ENCODE peak calls at places on chromosomes 12 and 14, in nine cellular contexts. T is bronchial epithelial cell; F is stimulated activated naive B cell treated with anti-CD40 and anti-IgM and Interleukin-4, amounts not matched to agents 10 μg/mL and 1 μg/mL and 100 μg/mL, for 72 hours; H is GOT3; B is CD4-positive, CD25-positive, alpha-beta regulatory T cell; E is T-cell; K is effector CD4-positive, alpha-beta T cell; D is activated naive CD8-positive, alpha-beta T cell treated with anti-CD3 and anti-CD28 coated beads for 36 hours; A is ELR. Q is an unnamed sample.

GRCh38 chr12:46777587-46777986 is 48.2 kb downstream of the SLC38A4 start:
- DNase-seq in T (peak; percentile 44), F (no peak), H (no peak), B (no peak), E (no peak), K (no peak), D (no peak), A (no peak), Q (no peak)

GRCh38 chr14:42140001-42140400 is 533.3 kb downstream of the LRFN5 start:
- DNase-seq in T (peak; percentile 27), F (no peak), H (no peak), B (no peak), E (no peak), K (no peak), D (no peak), A (peak; percentile 50), Q (no peak)

GRCh38 chr14:89926709-89927108 is 27.8 kb downstream of the EFCAB11 start:
- DNase-seq in T (peak; percentile 72), F (no peak), H (no peak), B (no peak), E (no peak), K (no peak), D (no peak), A (peak; percentile 43), Q (no peak)

GRCh38 chr14:55245657-55246268 is 25.5 kb upstream of the FBXO34 start:
- DNase-seq in T (peak; percentile 52), F (no peak), H (no peak), B (peak; percentile 65), E (peak; percentile 3), K (peak; percentile 24), D (no peak), A (peak; percentile 52), Q (no peak)

GRCh38 chr12:59652098-59652497 is 56.3 kb downstream of the SLC16A7 start:
- DNase-seq in T (no peak), F (no peak), H (no peak), B (no peak), E (no peak), K (no peak), D (no peak), A (no peak), Q (no peak)

GRCh38 chr12:89991807-89992206 is 283.2 kb upstream of the ATP2B1 start:
- DNase-seq in T (no peak), F (no peak), H (no peak), B (no peak), E (no peak), K (no peak), D (no peak), A (no peak), Q (no peak)

GRCh38 chr14:104322531-104323466 is 184.4 kb downstream of the KIF26A start:
- DNase-seq in T (no peak), F (no peak), H (no peak), B (no peak), E (no peak), K (no peak), D (no peak), A (no peak), Q (no peak)

GRCh38 chr12:70609203-70609602 is 28.0 kb downstream of the PTPRB start:
- DNase-seq in T (no peak), F (no peak), H (no peak), B (no peak), E (no peak), K (no peak), D (no peak), A (no peak), Q (no peak)

GRCh38 chr14:29857545-29857944 is 70.1 kb downstream of the PRKD1 start:
- DNase-seq in T (no peak), F (peak; percentile 63), H (no peak), B (no peak), E (no peak), K (no peak), D (no peak), A (no peak), Q (no peak)

Q was measured in foreskin keratinocyte.